ENCODE peak calls at places on chromosomes 1 and 21, in five cellular contexts. W, C, G, T and J are unnamed samples.

GRCh38 chr1:107140703-107141490 is at the start of gene NTNG1:
- DNase-seq in W (no peak), C (no peak), G (no peak), T (peak; percentile 18), J (no peak)

GRCh38 chr1:1021010-1021845 is 1.3 kb downstream of the AGRN start:
- DNase-seq in W (peak; percentile 73), C (no peak), G (no peak), T (peak; percentile 76), J (no peak)

GRCh38 chr1:64471218-64471719 is 1.3 kb downstream of the CACHD1 start:
- DNase-seq in W (peak; percentile 13), C (no peak), G (no peak), T (peak; percentile 35), J (no peak)

GRCh38 chr1:24021403-24022266 is 41.5 kb upstream of the SRSF10 start:
- DNase-seq in W (peak; percentile 42), C (no peak), G (no peak), T (no peak), J (no peak)

GRCh38 chr1:183323849-183324683 is 94.1 kb downstream of the NMNAT2 start:
- DNase-seq in W (no peak), C (no peak), G (no peak), T (no peak), J (no peak)

GRCh38 chr21:42654913-42655796 is 1.7 kb downstream of the PDE9A start:
- DNase-seq in W (no peak), C (no peak), G (no peak), T (no peak), J (no peak)

GRCh38 chr1:54220004-54220811 is 20.2 kb downstream of the MRPL37 start:
- DNase-seq in W (peak; percentile 58), C (no peak), G (no peak), T (no peak), J (no peak)

GRCh38 chr1:39205781-39206464 is 1.4 kb downstream of the MACF1 start:
- DNase-seq in W (no peak), C (no peak), G (no peak), T (no peak), J (no peak)

GRCh38 chr21:44736291-44737004 is 25.1 kb upstream of the TSPEAR start:
- DNase-seq in W (no peak), C (no peak), G (peak; percentile 31), T (no peak), J (no peak)